ENCODE peak calls at places on chromosomes 13 and 19, in six cellular contexts. R, U, F, C, N and Y are unnamed samples.

GRCh38 chr13:41061914-41062837 is 867 bp downstream of the WBP4 start:
- DNase-seq in R (no peak), U (no peak), F (no peak), C (no peak), N (no peak), Y (peak)

GRCh38 chr19:16417660-16418596 is 53.8 kb downstream of the EPS15L1 start:
- DNase-seq in R (peak), U (no peak), F (peak), C (peak), N (peak), Y (peak)

GRCh38 chr13:34108396-34108795 is 290.4 kb downstream of the RFC3 start:
- DNase-seq in R (no peak), U (no peak), F (no peak), C (no peak), N (no peak), Y (no peak)

GRCh38 chr19:54803410-54803809 is at the start of gene KIR2DL4:
- DNase-seq in R (no peak), U (no peak), F (no peak), C (no peak), N (no peak), Y (no peak)

GRCh38 chr13:109610517-109610916 is 175.9 kb downstream of the IRS2 start:
- DNase-seq in R (no peak), U (no peak), F (peak), C (no peak), N (peak), Y (peak)

GRCh38 chr13:22422023-22422422 is 751.1 kb downstream of the FGF9 start:
- DNase-seq in R (no peak), U (no peak), F (no peak), C (no peak), N (no peak), Y (no peak)

GRCh38 chr19:7699422-7700127 is 2.4 kb downstream of the FCER2 start:
- DNase-seq in R (no peak), U (no peak), F (peak), C (no peak), N (no peak), Y (no peak)

GRCh38 chr19:29271341-29271740 is 58.4 kb upstream of the UQCRFS1 start:
- DNase-seq in R (no peak), U (peak), F (no peak), C (no peak), N (no peak), Y (no peak)

GRCh38 chr13:44107357-44108121 is 227.8 kb downstream of the LACC1 start:
- DNase-seq in R (no peak), U (no peak), F (no peak), C (no peak), N (no peak), Y (no peak)

GRCh38 chr13:98880673-98881072 is 97.2 kb downstream of the DOCK9 start:
- DNase-seq in R (no peak), U (no peak), F (no peak), C (no peak), N (no peak), Y (no peak)

GRCh38 chr13:110329258-110329657 is 22.2 kb downstream of the COL4A2 start:
- DNase-seq in R (no peak), U (no peak), F (no peak), C (no peak), N (no peak), Y (no peak)

GRCh38 chr19:40280608-40281221 is 4.4 kb downstream of the AKT2 start:
- DNase-seq in R (no peak), U (no peak), F (no peak), C (no peak), N (peak), Y (no peak)